ENCODE peak calls at places on chromosomes 1 and 21, in five cellular contexts. One of them, this sample, is unnamed.
A peak's percentile ranks its signal among the peaks of the same experiment; 100 is the strongest.

GRCh38 chr1:94634977-94635416 is 93.4 kb upstream of the F3 start:
- DNase-seq in neural progenitor cell: no peak
- DNase-seq in esophagus squamous epithelium: no peak
- DNase-seq in Panc1: no peak
- DNase-seq in body of pancreas: no peak
- DNase-seq in this sample: no peak

GRCh38 chr1:155284476-155284875 is 7.2 kb downstream of the HCN3 start:
- DNase-seq in neural progenitor cell: no peak
- DNase-seq in esophagus squamous epithelium: no peak
- DNase-seq in Panc1: no peak
- DNase-seq in body of pancreas: no peak
- DNase-seq in this sample: no peak

GRCh38 chr1:15737324-15738319 is 1.6 kb downstream of the SLC25A34 start:
- DNase-seq in neural progenitor cell: no peak
- DNase-seq in esophagus squamous epithelium: no peak
- DNase-seq in Panc1: no peak
- DNase-seq in body of pancreas: no peak
- DNase-seq in this sample: no peak

GRCh38 chr1:202959276-202959620 is 1.1 kb upstream of the ADIPOR1 start:
- DNase-seq in neural progenitor cell: no peak
- DNase-seq in esophagus squamous epithelium: no peak
- DNase-seq in Panc1: no peak
- DNase-seq in body of pancreas: no peak
- DNase-seq in this sample: no peak

GRCh38 chr1:21292991-21293536 is 2.8 kb upstream of the ECE1 start:
- DNase-seq in neural progenitor cell: no peak
- DNase-seq in esophagus squamous epithelium: no peak
- DNase-seq in Panc1: no peak
- DNase-seq in body of pancreas: no peak
- DNase-seq in this sample: peak; percentile 46

GRCh38 chr1:30186586-30186985 is 536.8 kb downstream of the MATN1 start:
- DNase-seq in neural progenitor cell: no peak
- DNase-seq in esophagus squamous epithelium: no peak
- DNase-seq in Panc1: no peak
- DNase-seq in body of pancreas: no peak
- DNase-seq in this sample: no peak

GRCh38 chr21:35004289-35004688 is 44.8 kb downstream of the RUNX1 start:
- DNase-seq in neural progenitor cell: no peak
- DNase-seq in esophagus squamous epithelium: no peak
- DNase-seq in Panc1: no peak
- DNase-seq in body of pancreas: no peak
- DNase-seq in this sample: no peak

GRCh38 chr1:19342077-19342775 is 30.1 kb downstream of the SLC66A1 start:
- DNase-seq in neural progenitor cell: no peak
- DNase-seq in esophagus squamous epithelium: no peak
- DNase-seq in Panc1: no peak
- DNase-seq in body of pancreas: no peak
- DNase-seq in this sample: no peak

GRCh38 chr1:163820748-163821147 is 499.0 kb downstream of the NUF2 start:
- DNase-seq in neural progenitor cell: no peak
- DNase-seq in esophagus squamous epithelium: no peak
- DNase-seq in Panc1: no peak
- DNase-seq in body of pancreas: no peak
- DNase-seq in this sample: no peak

GRCh38 chr1:246680180-246680579 is 44.0 kb upstream of the SCCPDH start:
- DNase-seq in neural progenitor cell: no peak
- DNase-seq in esophagus squamous epithelium: no peak
- DNase-seq in Panc1: no peak
- DNase-seq in body of pancreas: no peak
- DNase-seq in this sample: no peak

GRCh38 chr1:47627016-47627415 is 189.2 kb downstream of the FOXD2 start:
- DNase-seq in neural progenitor cell: peak; percentile 20
- DNase-seq in esophagus squamous epithelium: no peak
- DNase-seq in Panc1: no peak
- DNase-seq in body of pancreas: no peak
- DNase-seq in this sample: no peak

GRCh38 chr1:50978144-50978851 is 8.3 kb downstream of the CDKN2C start:
- DNase-seq in neural progenitor cell: peak; percentile 87
- DNase-seq in esophagus squamous epithelium: no peak
- DNase-seq in Panc1: no peak
- DNase-seq in body of pancreas: peak; percentile 85
- DNase-seq in this sample: peak; percentile 17

GRCh38 chr1:40944841-40945430 is 34.6 kb upstream of the CTPS1 start:
- DNase-seq in neural progenitor cell: no peak
- DNase-seq in esophagus squamous epithelium: no peak
- DNase-seq in Panc1: no peak
- DNase-seq in body of pancreas: peak; percentile 88
- DNase-seq in this sample: no peak

GRCh38 chr1:55044617-55045397 is 5.5 kb downstream of the PCSK9 start:
- DNase-seq in neural progenitor cell: no peak
- DNase-seq in esophagus squamous epithelium: no peak
- DNase-seq in Panc1: no peak
- DNase-seq in body of pancreas: no peak
- DNase-seq in this sample: no peak

GRCh38 chr1:32925360-32926142 is 24.4 kb upstream of the TMEM54 start:
- DNase-seq in neural progenitor cell: peak; percentile 62
- DNase-seq in esophagus squamous epithelium: no peak
- DNase-seq in Panc1: no peak
- DNase-seq in body of pancreas: no peak
- DNase-seq in this sample: peak; percentile 44

GRCh38 chr1:60972841-60973364 is 109.5 kb upstream of the NFIA start:
- DNase-seq in neural progenitor cell: no peak
- DNase-seq in esophagus squamous epithelium: no peak
- DNase-seq in Panc1: no peak
- DNase-seq in body of pancreas: no peak
- DNase-seq in this sample: no peak

GRCh38 chr1:63523738-63524137 is 413 bp downstream of the EFCAB7 start:
- DNase-seq in neural progenitor cell: peak; percentile 33
- DNase-seq in esophagus squamous epithelium: no peak
- DNase-seq in Panc1: no peak
- DNase-seq in body of pancreas: no peak
- DNase-seq in this sample: no peak

GRCh38 chr1:41245659-41246058 is 3.6 kb upstream of the SCMH1 start:
- DNase-seq in neural progenitor cell: no peak
- DNase-seq in esophagus squamous epithelium: no peak
- DNase-seq in Panc1: no peak
- DNase-seq in body of pancreas: no peak
- DNase-seq in this sample: no peak

GRCh38 chr1:51147394-51147793 is 45.4 kb downstream of the C1orf185 start:
- DNase-seq in neural progenitor cell: no peak
- DNase-seq in esophagus squamous epithelium: no peak
- DNase-seq in Panc1: no peak
- DNase-seq in body of pancreas: no peak
- DNase-seq in this sample: no peak

GRCh38 chr1:199302554-199302953 is 663.7 kb downstream of the PTPRC start:
- DNase-seq in neural progenitor cell: no peak
- DNase-seq in esophagus squamous epithelium: no peak
- DNase-seq in Panc1: no peak
- DNase-seq in body of pancreas: no peak
- DNase-seq in this sample: no peak

GRCh38 chr21:46459356-46460112 is 843 bp downstream of the DIP2A start:
- DNase-seq in neural progenitor cell: peak; percentile 42
- DNase-seq in esophagus squamous epithelium: no peak
- DNase-seq in Panc1: no peak
- DNase-seq in body of pancreas: peak; percentile 58
- DNase-seq in this sample: no peak

GRCh38 chr1:81553503-81553902 is 247.2 kb upstream of the ADGRL2 start:
- DNase-seq in neural progenitor cell: no peak
- DNase-seq in esophagus squamous epithelium: no peak
- DNase-seq in Panc1: no peak
- DNase-seq in body of pancreas: no peak
- DNase-seq in this sample: no peak

GRCh38 chr1:43783671-43784205 is 76.4 kb downstream of the ST3GAL3 start:
- DNase-seq in neural progenitor cell: no peak
- DNase-seq in esophagus squamous epithelium: no peak
- DNase-seq in Panc1: peak; percentile 17
- DNase-seq in body of pancreas: no peak
- DNase-seq in this sample: no peak

GRCh38 chr1:155973723-155974122 is 4.6 kb downstream of the ARHGEF2 start:
- DNase-seq in neural progenitor cell: no peak
- DNase-seq in esophagus squamous epithelium: no peak
- DNase-seq in Panc1: no peak
- DNase-seq in body of pancreas: no peak
- DNase-seq in this sample: no peak

GRCh38 chr21:42833439-42833815 is 45.9 kb downstream of the WDR4 start:
- DNase-seq in neural progenitor cell: peak; percentile 52
- DNase-seq in esophagus squamous epithelium: no peak
- DNase-seq in Panc1: no peak
- DNase-seq in body of pancreas: peak; percentile 39
- DNase-seq in this sample: peak; percentile 14

GRCh38 chr1:112718691-112719418 is 3.7 kb upstream of the PPM1J start:
- DNase-seq in neural progenitor cell: peak; percentile 91
- DNase-seq in esophagus squamous epithelium: no peak
- DNase-seq in Panc1: no peak
- DNase-seq in body of pancreas: peak; percentile 74
- DNase-seq in this sample: peak; percentile 73

GRCh38 chr1:69645477-69645876 is 77.8 kb downstream of the LRRC7 start:
- DNase-seq in neural progenitor cell: no peak
- DNase-seq in esophagus squamous epithelium: no peak
- DNase-seq in Panc1: no peak
- DNase-seq in body of pancreas: no peak
- DNase-seq in this sample: no peak
- H3K27ac ChIP-seq in neural progenitor cell: no peak overlapping the region
- H3K27ac ChIP-seq in esophagus squamous epithelium: no peak overlapping the region
- H3K27ac ChIP-seq in Panc1: no peak overlapping the region
- H3K27ac ChIP-seq in body of pancreas: no peak overlapping the region
- H3K27ac ChIP-seq in this sample: no peak overlapping the region

DNA sequence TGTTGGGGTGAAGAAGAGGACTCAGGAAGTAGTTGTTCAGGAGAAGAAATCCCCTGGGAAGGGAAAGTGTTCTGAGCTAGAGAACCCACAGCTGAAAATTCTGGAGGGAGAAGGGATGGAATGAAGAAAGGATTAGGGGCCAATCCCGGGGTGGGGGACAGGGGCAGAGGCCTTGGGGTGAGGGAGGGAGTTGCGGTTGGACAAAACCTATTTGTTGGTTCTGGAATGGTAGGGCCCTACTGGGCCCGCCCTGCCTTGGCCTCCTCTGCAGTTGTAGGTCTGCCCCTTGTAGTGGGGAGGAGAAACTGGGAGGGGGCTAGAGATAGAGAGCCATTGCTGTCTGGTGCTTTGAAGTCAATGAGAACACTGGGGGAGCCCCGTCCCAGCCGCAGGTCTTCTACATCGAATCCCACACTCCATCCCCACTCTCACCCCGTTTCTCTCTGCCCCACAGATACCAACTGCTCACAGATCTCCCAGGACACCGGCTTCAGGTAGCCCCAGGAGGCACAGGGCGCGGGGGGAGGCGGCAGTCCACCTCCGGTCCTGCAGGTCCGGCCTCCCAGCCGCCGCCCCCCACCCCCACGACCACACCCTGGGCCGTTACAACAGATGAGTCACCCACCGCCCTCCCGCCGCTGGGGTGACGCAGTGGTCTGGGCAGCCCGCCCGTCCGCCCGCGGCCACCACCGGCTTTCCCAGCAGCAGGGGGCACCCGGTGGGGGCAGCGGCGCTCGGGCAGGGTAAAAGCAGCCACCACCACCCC is 1.1 kb downstream of the TAGLN2 start:
- DNase-seq in neural progenitor cell: no peak
- DNase-seq in esophagus squamous epithelium: peak; percentile 33
- DNase-seq in Panc1: no peak
- DNase-seq in body of pancreas: peak; percentile 93
- DNase-seq in this sample: peak; percentile 70
- H3K4me1 ChIP-seq in neural progenitor cell: peaks cover 15% of the 10 kb centered on the region
- H3K4me1 ChIP-seq in esophagus squamous epithelium: peaks cover 80% of the 10 kb centered on the region
- H3K4me1 ChIP-seq in Panc1: peaks cover 46% of the 10 kb centered on the region
- H3K4me1 ChIP-seq in body of pancreas: peaks cover 60% of the 10 kb centered on the region
- H3K4me1 ChIP-seq in this sample: peaks cover 45% of the 10 kb centered on the region

GRCh38 chr1:210311726-210312493 is 16.8 kb upstream of the HHAT start:
- DNase-seq in neural progenitor cell: no peak
- DNase-seq in esophagus squamous epithelium: no peak
- DNase-seq in Panc1: no peak
- DNase-seq in body of pancreas: no peak
- DNase-seq in this sample: no peak

GRCh38 chr1:210315529-210315928 is 13.2 kb upstream of the HHAT start:
- DNase-seq in neural progenitor cell: no peak
- DNase-seq in esophagus squamous epithelium: no peak
- DNase-seq in Panc1: no peak
- DNase-seq in body of pancreas: no peak
- DNase-seq in this sample: no peak

GRCh38 chr1:210313046-210313445 is 15.7 kb upstream of the HHAT start:
- DNase-seq in neural progenitor cell: no peak
- DNase-seq in esophagus squamous epithelium: no peak
- DNase-seq in Panc1: no peak
- DNase-seq in body of pancreas: no peak
- DNase-seq in this sample: no peak

DNA sequence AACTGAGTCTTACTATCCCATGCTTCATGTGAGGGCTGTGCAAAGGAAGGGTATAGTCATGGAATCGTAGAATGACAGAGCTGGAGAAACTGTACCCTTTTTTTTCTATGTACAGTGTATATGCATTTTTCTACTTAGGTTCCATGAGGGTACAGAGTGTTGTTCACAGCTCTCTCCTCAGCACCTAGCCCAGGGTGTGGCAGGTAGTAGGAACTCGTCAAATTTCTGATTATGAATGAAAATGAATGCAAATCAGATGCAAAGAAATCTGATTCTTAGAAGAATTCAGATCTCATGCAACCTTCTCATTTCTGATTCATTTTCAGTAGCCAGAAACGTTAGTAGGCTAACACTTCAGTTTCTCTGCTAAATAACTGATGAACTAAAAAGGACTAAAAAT is 18.1 kb upstream of the HHAT start:
- DNase-seq in neural progenitor cell: no peak
- DNase-seq in esophagus squamous epithelium: no peak
- DNase-seq in Panc1: no peak
- DNase-seq in body of pancreas: no peak
- DNase-seq in this sample: no peak
- H3K4me3 ChIP-seq in neural progenitor cell: peak overlapping the region; percentile 73
- H3K4me3 ChIP-seq in esophagus squamous epithelium: no peak overlapping the region
- H3K4me3 ChIP-seq in Panc1: no peak overlapping the region
- H3K4me3 ChIP-seq in body of pancreas: no peak overlapping the region
- H3K4me3 ChIP-seq in this sample: no peak overlapping the region

GRCh38 chr1:229003233-229004031 is 267.5 kb upstream of the RAB4A start:
- DNase-seq in neural progenitor cell: peak; percentile 65
- DNase-seq in esophagus squamous epithelium: no peak
- DNase-seq in Panc1: no peak
- DNase-seq in body of pancreas: no peak
- DNase-seq in this sample: no peak
- H3K27ac ChIP-seq in neural progenitor cell: no peak overlapping the region
- H3K27ac ChIP-seq in esophagus squamous epithelium: no peak overlapping the region
- H3K27ac ChIP-seq in Panc1: no peak overlapping the region
- H3K27ac ChIP-seq in body of pancreas: no peak overlapping the region
- H3K27ac ChIP-seq in this sample: no peak overlapping the region

GRCh38 chr1:200410566-200410878 is 686 bp upstream of the ZNF281 start:
- DNase-seq in neural progenitor cell: peak; percentile 52
- DNase-seq in esophagus squamous epithelium: no peak
- DNase-seq in Panc1: no peak
- DNase-seq in body of pancreas: peak; percentile 63
- DNase-seq in this sample: peak; percentile 63
- H3K4me1 ChIP-seq in neural progenitor cell: peaks cover 33% of the 10 kb centered on the region
- H3K4me1 ChIP-seq in esophagus squamous epithelium: peaks cover 50% of the 10 kb centered on the region
- H3K4me1 ChIP-seq in Panc1: peaks cover 62% of the 10 kb centered on the region
- H3K4me1 ChIP-seq in body of pancreas: peaks cover 47% of the 10 kb centered on the region
- H3K4me1 ChIP-seq in this sample: peaks cover 44% of the 10 kb centered on the region

GRCh38 chr1:941027-941587 is 17.4 kb downstream of the SAMD11 start:
- DNase-seq in neural progenitor cell: no peak
- DNase-seq in esophagus squamous epithelium: no peak
- DNase-seq in Panc1: no peak
- DNase-seq in body of pancreas: no peak
- DNase-seq in this sample: no peak
- H3K4me3 ChIP-seq in neural progenitor cell: peak overlapping the region; percentile 46
- H3K4me3 ChIP-seq in esophagus squamous epithelium: peak overlapping the region; percentile 45
- H3K4me3 ChIP-seq in Panc1: peak overlapping the region; percentile 57
- H3K4me3 ChIP-seq in body of pancreas: no peak overlapping the region
- H3K4me3 ChIP-seq in this sample: no peak overlapping the region

This sample was measured in CD4-positive, CD25-positive, alpha-beta regulatory T cell.